ENCODE peak calls at places on chromosomes 7 and 10, in five cellular contexts. J is tibial nerve, C is testis, Q is aorta, V is thyroid gland. A is an unnamed sample.

GRCh38 chr7:73999664-74000420 is 28.1 kb upstream of the ELN start:
- DNase-seq in V (no peak), J (peak), C (peak), Q (peak), A (no peak)

GRCh38 chr7:100034871-100035510 is 14.6 kb upstream of the ZSCAN21 start:
- DNase-seq in V (no peak), Q (no peak), J (no peak), C (no peak), A (no peak)

GRCh38 chr7:48094861-48095293 is 5.8 kb downstream of the UPP1 start:
- DNase-seq in V (no peak), J (no peak), Q (no peak), C (no peak), A (no peak)

GRCh38 chr7:100607111-100607510 is 4.9 kb downstream of the PCOLCE start:
- DNase-seq in C (no peak), J (no peak), Q (no peak), V (no peak), A (no peak)

GRCh38 chr10:78066728-78067430 is 33.2 kb downstream of the RPS24 start:
- DNase-seq in J (no peak), V (no peak), Q (no peak), C (no peak), A (no peak)

GRCh38 chr10:5963071-5963470 is 14.3 kb downstream of the IL15RA start:
- DNase-seq in C (no peak), V (no peak), Q (peak), J (no peak), A (peak)

GRCh38 chr10:29635711-29636144 is 957 bp upstream of the SVIL start:
- DNase-seq in Q (no peak), C (no peak), J (no peak), V (no peak), A (no peak)

GRCh38 chr10:7541137-7542087 is 125.4 kb downstream of the ITIH5 start:
- DNase-seq in V (peak), Q (peak), C (peak), J (no peak), A (peak)

GRCh38 chr7:25454562-25455031 is 226.3 kb upstream of the NPVF start:
- DNase-seq in Q (no peak), C (peak), V (peak), J (peak), A (no peak)

GRCh38 chr7:35249537-35249907 is 4.4 kb downstream of the TBX20 start:
- DNase-seq in Q (no peak), C (no peak), J (no peak), V (no peak), A (no peak)

GRCh38 chr7:91876391-91877133 is 3.9 kb downstream of the MTERF1 start:
- DNase-seq in V (no peak), J (no peak), Q (no peak), C (no peak), A (no peak)

GRCh38 chr7:135322571-135323340 is 89.1 kb downstream of the STRA8 start:
- DNase-seq in V (no peak), J (no peak), C (no peak), Q (no peak), A (no peak)

GRCh38 chr7:18123508-18124239 is 96.0 kb upstream of the PRPS1L1 start:
- DNase-seq in V (no peak), J (no peak), Q (no peak), C (no peak), A (no peak)

GRCh38 chr10:119521443-119522204 is 20.9 kb downstream of the RGS10 start:
- DNase-seq in Q (peak), V (no peak), J (no peak), C (no peak), A (no peak)

GRCh38 chr10:24944512-24945255 is 7.7 kb downstream of the PRTFDC1 start:
- DNase-seq in C (no peak), V (no peak), J (no peak), Q (no peak), A (no peak)

GRCh38 chr10:24950439-24950838 is 2.0 kb downstream of the PRTFDC1 start:
- DNase-seq in J (no peak), Q (no peak), V (no peak), C (no peak), A (no peak)

GRCh38 chr10:24951201-24952145 is 933 bp downstream of the PRTFDC1 start:
- DNase-seq in V (peak), C (peak), Q (no peak), J (no peak), A (peak)

GRCh38 chr10:24949616-24950015 is 2.8 kb downstream of the PRTFDC1 start:
- DNase-seq in Q (no peak), C (no peak), V (no peak), J (no peak), A (no peak)

GRCh38 chr10:24947304-24948097 is 4.9 kb downstream of the PRTFDC1 start:
- DNase-seq in Q (no peak), J (no peak), V (no peak), C (no peak), A (no peak)
- H3K27ac ChIP-seq in Q (no peak), J (peak), V (no peak), C (peak), A (no peak)

GRCh38 chr10:70458329-70459060 is 17.0 kb upstream of the NODAL start:
- DNase-seq in C (peak), Q (peak), V (peak), J (peak), A (peak)

GRCh38 chr10:70456164-70456563 is 14.7 kb upstream of the NODAL start:
- DNase-seq in J (no peak), V (no peak), Q (no peak), C (no peak), A (no peak)

GRCh38 chr10:70459061-70459770 is 17.7 kb upstream of the NODAL start:
- DNase-seq in J (no peak), Q (peak), V (no peak), C (no peak), A (no peak)

GRCh38 chr10:70459771-70460490 is 18.4 kb upstream of the NODAL start:
- DNase-seq in J (no peak), Q (no peak), V (no peak), C (no peak), A (no peak)

GRCh38 chr10:70457759-70458305 is 16.4 kb upstream of the NODAL start:
- DNase-seq in V (no peak), J (no peak), C (no peak), Q (no peak), A (no peak)
- H3K4me3 ChIP-seq in V (no peak), J (peak), C (peak), Q (no peak), A (peak)

DNA sequence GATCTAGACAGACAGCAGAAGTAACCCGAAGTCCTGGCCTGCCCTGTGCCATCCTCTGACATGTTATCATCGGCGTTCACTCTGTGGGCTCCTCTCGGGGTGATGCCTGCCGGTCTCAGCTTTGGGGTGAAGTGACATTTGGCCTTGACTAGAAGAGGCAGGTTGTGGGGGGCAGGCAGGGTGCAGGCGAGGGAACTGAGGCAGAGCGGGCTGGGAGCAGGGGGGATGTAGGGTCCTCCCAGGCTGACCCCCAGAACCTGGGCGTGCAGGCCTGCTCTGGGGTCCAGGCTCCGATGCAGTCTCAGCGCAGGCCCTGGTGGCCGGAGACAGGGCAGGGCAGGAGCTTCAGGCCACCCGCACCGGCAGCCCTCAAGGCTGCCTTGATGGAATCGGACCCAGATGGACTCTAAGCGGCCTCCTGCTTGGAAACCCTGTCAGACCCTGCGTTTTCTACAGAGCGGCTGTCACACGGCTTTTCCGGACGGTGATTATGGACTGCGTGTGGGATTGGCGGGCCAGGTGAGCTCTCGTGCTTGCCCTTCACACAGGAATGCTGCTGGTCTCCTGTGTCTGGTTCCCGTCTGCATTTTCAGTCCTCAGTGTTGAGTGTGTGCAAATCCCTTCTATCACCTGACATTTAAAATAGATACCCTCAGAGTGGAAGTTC is 842 bp upstream of the JAKMIP3 start:
- DNase-seq in J (no peak), Q (peak), C (no peak), V (no peak), A (no peak)
- H3K27ac ChIP-seq in J (no peak), Q (no peak), C (peak), V (no peak), A (no peak)

GRCh38 chr7:23185980-23186379 is 4.1 kb downstream of the NUP42 start:
- DNase-seq in C (no peak), V (no peak), J (no peak), Q (no peak), A (no peak)

GRCh38 chr7:23184291-23184690 is 2.4 kb downstream of the NUP42 start:
- DNase-seq in V (no peak), C (no peak), Q (no peak), J (no peak), A (no peak)

GRCh38 chr7:23184709-23185354 is 3.0 kb downstream of the NUP42 start:
- DNase-seq in Q (no peak), C (peak), V (peak), J (peak), A (no peak)

GRCh38 chr7:23181684-23182553 is at the start of gene NUP42:
- DNase-seq in J (peak), V (peak), Q (peak), C (peak), A (peak)

DNA sequence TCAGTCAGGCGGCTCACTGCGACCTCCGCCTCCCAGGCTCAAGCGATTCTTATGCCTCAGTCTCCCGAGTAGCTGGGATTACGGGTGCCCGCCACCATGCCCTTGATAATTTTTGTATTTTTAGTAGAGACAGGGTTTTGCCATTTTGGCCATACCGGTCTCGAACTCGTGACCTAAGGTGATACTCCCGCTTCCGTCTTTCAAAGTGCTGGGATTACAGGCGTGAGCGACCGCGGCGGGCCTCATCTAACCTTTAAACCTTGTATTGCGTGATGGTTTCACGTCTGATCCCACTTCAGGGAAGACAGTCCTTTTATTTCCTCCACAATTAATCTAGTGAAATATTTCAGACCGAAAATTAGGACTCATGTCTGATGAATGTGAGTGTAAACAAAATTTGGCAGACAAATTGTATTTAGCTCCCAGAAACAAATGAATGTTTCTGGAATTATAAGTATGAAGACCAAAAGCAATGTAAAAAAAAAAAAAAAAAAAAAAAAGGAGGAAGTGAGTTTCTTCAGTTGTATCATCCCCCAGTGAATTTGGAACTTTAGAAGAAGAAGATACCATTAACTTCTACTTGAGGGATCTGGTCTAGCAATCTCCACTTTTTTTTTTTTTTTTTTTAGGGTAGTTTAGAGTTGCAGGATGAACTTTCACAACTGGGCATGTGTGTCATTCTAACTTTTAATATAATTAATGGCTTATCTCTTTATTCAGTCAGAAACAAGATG is 1.6 kb downstream of the NUP42 start:
- DNase-seq in V (no peak), Q (no peak), J (no peak), C (no peak), A (no peak)
- H3K4me3 ChIP-seq in V (no peak), Q (no peak), J (no peak), C (peak), A (peak)

GRCh38 chr10:124693396-124693795 is 50.8 kb downstream of the FAM53B start:
- DNase-seq in J (no peak), C (no peak), V (peak), Q (no peak), A (no peak)
- H3K27ac ChIP-seq in J (peak), C (no peak), V (peak), Q (no peak), A (no peak)

GRCh38 chr7:20776214-20776875 is 10.3 kb downstream of the SP8 start:
- DNase-seq in J (no peak), Q (no peak), C (no peak), V (no peak), A (no peak)

GRCh38 chr7:20776942-20777341 is 9.7 kb downstream of the SP8 start:
- DNase-seq in Q (no peak), V (no peak), C (no peak), J (no peak), A (no peak)

GRCh38 chr7:20779041-20779440 is 7.6 kb downstream of the SP8 start:
- DNase-seq in C (no peak), V (no peak), J (no peak), Q (no peak), A (no peak)

GRCh38 chr7:20778063-20778721 is 8.5 kb downstream of the SP8 start:
- DNase-seq in J (no peak), C (peak), V (peak), Q (peak), A (peak)

GRCh38 chr7:20777377-20778062 is 9.2 kb downstream of the SP8 start:
- DNase-seq in C (no peak), Q (no peak), V (no peak), J (no peak), A (no peak)
- H3K4me3 ChIP-seq in C (peak), Q (no peak), V (no peak), J (no peak), A (peak)

DNA sequence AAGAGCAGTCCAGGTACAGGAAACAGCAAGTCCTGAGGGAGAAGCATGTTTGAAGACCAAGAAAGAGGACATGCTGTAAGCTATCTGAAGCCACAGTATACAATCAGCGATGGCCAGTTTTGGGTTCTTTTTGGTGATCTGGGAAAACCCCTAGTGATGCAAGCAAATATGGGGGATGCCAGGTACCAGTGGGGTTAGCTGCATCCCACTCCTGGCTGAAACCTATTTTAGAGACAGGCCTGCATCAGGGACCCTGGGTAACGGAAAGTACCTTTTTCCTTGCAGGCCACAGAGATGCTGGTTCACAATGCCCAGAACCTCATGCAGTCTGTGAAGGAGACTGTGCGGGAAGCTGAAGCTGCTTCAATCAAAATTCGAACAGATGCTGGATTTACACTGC is 32.9 kb downstream of the AP3M1 start:
- DNase-seq in C (no peak), Q (no peak), V (no peak), J (no peak), A (no peak)
- H3K27ac ChIP-seq in C (no peak), Q (no peak), V (no peak), J (no peak), A (no peak)

DNA sequence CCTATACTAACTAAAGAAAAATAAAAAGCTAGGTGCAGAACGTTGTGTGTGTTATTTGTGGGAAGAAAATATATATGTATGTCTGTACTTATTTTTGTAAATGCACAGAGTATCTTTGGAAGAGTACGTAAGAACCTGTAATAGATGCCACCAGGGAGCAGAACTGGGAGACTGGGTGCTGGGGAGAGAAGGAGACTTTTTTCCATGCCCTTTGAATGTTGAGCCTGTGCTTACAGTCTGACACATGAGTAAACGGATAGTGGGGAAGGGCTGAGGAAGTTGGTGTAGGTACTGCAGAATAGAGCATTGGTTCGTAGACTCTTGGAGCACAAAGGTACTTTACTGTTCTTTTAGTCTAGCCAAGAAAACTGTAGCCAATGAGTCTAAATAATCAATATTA is 1.3 kb upstream of the SCRN1 start:
- DNase-seq in C (no peak), Q (no peak), J (no peak), V (no peak), A (no peak)
- H3K4me3 ChIP-seq in C (no peak), Q (no peak), J (no peak), V (no peak), A (no peak)

GRCh38 chr10:14023612-14024348 is 306.9 kb downstream of the FRMD4A start:
- DNase-seq in Q (no peak), C (no peak), J (no peak), V (no peak), A (no peak)
- H3K27ac ChIP-seq in Q (no peak), C (no peak), J (peak), V (no peak), A (peak)

DNA sequence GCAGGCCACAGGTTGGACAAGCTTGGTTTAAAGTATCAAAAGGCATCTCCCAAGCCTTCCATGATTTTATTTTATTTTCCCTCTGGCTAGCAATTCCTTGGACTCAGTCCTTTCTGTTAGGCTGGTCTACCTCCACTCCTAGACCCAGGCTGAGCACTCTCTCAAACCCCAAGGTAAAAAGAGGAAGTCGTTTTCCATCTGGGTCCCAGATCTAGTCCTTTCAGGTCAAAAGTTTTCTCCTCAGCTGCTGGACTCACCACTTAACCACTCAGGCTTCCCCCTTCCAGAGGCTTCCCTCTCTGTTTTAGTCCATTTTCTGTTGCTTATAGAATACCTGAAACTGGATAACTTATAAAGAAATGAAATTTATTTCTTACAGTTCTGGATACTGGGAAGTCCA is 252.3 kb upstream of the MKLN1 start:
- DNase-seq in Q (no peak), C (no peak), J (no peak), V (no peak), A (no peak)
- H3K4me3 ChIP-seq in Q (no peak), C (no peak), J (no peak), V (no peak), A (no peak)